ENCODE peak calls at places on chromosomes 12 and 14, in ten cellular contexts. E, R, N, U, H, M, I, X, P and C are unnamed samples.

GRCh38 chr14:49623941-49624806 is 3.6 kb downstream of the MGAT2 start:
- DNase-seq in E (peak), R (no peak), N (no peak), U (peak), H (no peak), M (no peak), I (no peak), X (no peak), P (no peak), C (no peak)

GRCh38 chr14:104917992-104918391 is 6.7 kb upstream of the PLD4 start:
- DNase-seq in E (no peak), R (no peak), N (no peak), U (no peak), H (no peak), M (no peak), I (no peak), X (no peak), P (no peak), C (no peak)

GRCh38 chr14:50025776-50026175 is 90.6 kb downstream of the VCPKMT start:
- DNase-seq in E (no peak), R (peak), N (no peak), U (no peak), H (no peak), M (no peak), I (no peak), X (peak), P (no peak), C (no peak)

GRCh38 chr12:9925746-9926393 is 6.3 kb downstream of the CLEC2A start:
- DNase-seq in E (no peak), R (no peak), N (no peak), U (peak), H (no peak), M (no peak), I (peak), X (peak), P (no peak), C (no peak)

GRCh38 chr12:6867407-6868210 is at the start of gene TPI1:
- DNase-seq in E (peak), R (peak), N (peak), U (peak), H (peak), M (peak), I (no peak), X (peak), P (no peak), C (peak)

GRCh38 chr14:52069617-52070431 is 965 bp upstream of the NID2 start:
- DNase-seq in E (no peak), R (no peak), N (no peak), U (no peak), H (no peak), M (no peak), I (no peak), X (peak), P (no peak), C (no peak)

GRCh38 chr14:92577321-92577742 is 63.8 kb downstream of the RIN3 start:
- DNase-seq in E (no peak), R (no peak), N (no peak), U (no peak), H (no peak), M (no peak), I (no peak), X (no peak), P (no peak), C (no peak)

GRCh38 chr12:54958048-54958658 is 26.4 kb downstream of the TESPA1 start:
- DNase-seq in E (peak), R (peak), N (no peak), U (peak), H (no peak), M (peak), I (peak), X (peak), P (peak), C (peak)

GRCh38 chr12:26715232-26715631 is 117.8 kb downstream of the ITPR2 start:
- DNase-seq in E (no peak), R (no peak), N (no peak), U (no peak), H (no peak), M (no peak), I (no peak), X (no peak), P (no peak), C (no peak)

GRCh38 chr12:44930972-44931600 is 55.0 kb upstream of the NELL2 start:
- DNase-seq in E (peak), R (no peak), N (no peak), U (peak), H (no peak), M (no peak), I (peak), X (peak), P (no peak), C (no peak)

GRCh38 chr14:41350476-41350875 is 256.2 kb upstream of the LRFN5 start:
- DNase-seq in E (no peak), R (no peak), N (no peak), U (no peak), H (no peak), M (no peak), I (no peak), X (no peak), P (no peak), C (no peak)

GRCh38 chr14:100703574-100704220 is 23.0 kb upstream of the DLK1 start:
- DNase-seq in E (no peak), R (no peak), N (no peak), U (no peak), H (no peak), M (no peak), I (no peak), X (no peak), P (no peak), C (no peak)

GRCh38 chr12:26402648-26403047 is 207.3 kb downstream of the SSPN start:
- DNase-seq in E (peak), R (no peak), N (no peak), U (peak), H (no peak), M (peak), I (peak), X (no peak), P (peak), C (no peak)

GRCh38 chr12:8038659-8039114 is 6.2 kb downstream of the FOXJ2 start:
- DNase-seq in E (no peak), R (peak), N (no peak), U (no peak), H (peak), M (peak), I (no peak), X (peak), P (no peak), C (no peak)

GRCh38 chr14:58787601-58788000 is 149.8 kb downstream of the DACT1 start:
- DNase-seq in E (no peak), R (no peak), N (no peak), U (no peak), H (no peak), M (no peak), I (no peak), X (no peak), P (no peak), C (no peak)

GRCh38 chr12:92649511-92650227 is 53.1 kb upstream of the PLEKHG7 start:
- DNase-seq in E (peak), R (peak), N (no peak), U (peak), H (no peak), M (peak), I (peak), X (peak), P (peak), C (peak)

GRCh38 chr14:56490379-56490778 is 89.2 kb upstream of the TMEM260 start:
- DNase-seq in E (no peak), R (no peak), N (no peak), U (peak), H (no peak), M (no peak), I (peak), X (peak), P (no peak), C (no peak)

GRCh38 chr14:79342942-79343341 is 868.4 kb downstream of the DIO2 start:
- DNase-seq in E (no peak), R (no peak), N (no peak), U (no peak), H (no peak), M (no peak), I (no peak), X (no peak), P (no peak), C (no peak)

GRCh38 chr14:61269321-61270083 is 11.6 kb downstream of the TMEM30B start:
- DNase-seq in E (peak), R (peak), N (peak), U (peak), H (peak), M (peak), I (peak), X (peak), P (peak), C (peak)

GRCh38 chr14:22898302-22898894 is 15.4 kb downstream of the REM2 start:
- DNase-seq in E (no peak), R (no peak), N (no peak), U (no peak), H (no peak), M (no peak), I (no peak), X (peak), P (no peak), C (no peak)
- H3K27ac ChIP-seq in E (no peak), R (no peak), N (no peak), U (no peak), H (no peak), M (peak), I (no peak), X (peak), P (no peak), C (no peak)

DNA sequence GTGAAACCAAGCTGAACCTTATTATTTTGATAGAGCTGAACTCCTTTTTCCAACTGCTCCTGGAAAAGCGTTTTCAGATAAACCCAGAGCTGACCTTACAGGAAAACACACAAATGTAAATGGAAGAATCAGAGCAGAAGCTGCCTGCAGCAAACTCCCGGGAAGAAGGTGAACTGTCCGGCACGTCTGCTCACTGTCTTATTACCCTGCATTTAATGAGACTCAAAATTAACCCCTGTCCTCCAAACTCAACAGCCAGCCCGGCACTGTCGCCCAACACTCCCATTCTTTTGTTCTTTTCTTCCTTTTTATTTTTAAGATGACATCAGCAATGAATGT is 1046.9 kb upstream of the FLRT2 start:
- DNase-seq in E (no peak), R (no peak), N (no peak), U (no peak), H (no peak), M (no peak), I (no peak), X (no peak), P (no peak), C (no peak)
- H3K27ac ChIP-seq in E (no peak), R (no peak), N (no peak), U (no peak), H (no peak), M (no peak), I (no peak), X (no peak), P (no peak), C (no peak)

GRCh38 chr14:88823968-88824313 is 510 bp upstream of the TTC8 start:
- DNase-seq in E (no peak), R (no peak), N (no peak), U (no peak), H (no peak), M (no peak), I (no peak), X (no peak), P (no peak), C (no peak)
- H3K27ac ChIP-seq in E (no peak), R (peak), N (peak), U (no peak), H (peak), M (peak), I (peak), X (peak), P (peak), C (peak)

GRCh38 chr12:57066245-57066644 is 12.3 kb downstream of the NEMP1 start:
- DNase-seq in E (no peak), R (no peak), N (no peak), U (no peak), H (no peak), M (no peak), I (no peak), X (no peak), P (no peak), C (no peak)
- H3K27ac ChIP-seq in E (no peak), R (no peak), N (no peak), U (no peak), H (peak), M (no peak), I (no peak), X (no peak), P (no peak), C (no peak)

GRCh38 chr12:3106564-3106963 is 29.4 kb downstream of the TSPAN9 start:
- DNase-seq in E (no peak), R (no peak), N (no peak), U (no peak), H (no peak), M (no peak), I (no peak), X (no peak), P (no peak), C (no peak)
- H3K27ac ChIP-seq in E (no peak), R (no peak), N (no peak), U (no peak), H (no peak), M (no peak), I (no peak), X (no peak), P (no peak), C (no peak)

GRCh38 chr12:124642105-124642504 is 74.7 kb upstream of the NCOR2 start:
- DNase-seq in E (no peak), R (no peak), N (no peak), U (no peak), H (no peak), M (no peak), I (no peak), X (no peak), P (no peak), C (no peak)
- H3K27ac ChIP-seq in E (no peak), R (no peak), N (no peak), U (no peak), H (no peak), M (no peak), I (no peak), X (no peak), P (peak), C (no peak)

DNA sequence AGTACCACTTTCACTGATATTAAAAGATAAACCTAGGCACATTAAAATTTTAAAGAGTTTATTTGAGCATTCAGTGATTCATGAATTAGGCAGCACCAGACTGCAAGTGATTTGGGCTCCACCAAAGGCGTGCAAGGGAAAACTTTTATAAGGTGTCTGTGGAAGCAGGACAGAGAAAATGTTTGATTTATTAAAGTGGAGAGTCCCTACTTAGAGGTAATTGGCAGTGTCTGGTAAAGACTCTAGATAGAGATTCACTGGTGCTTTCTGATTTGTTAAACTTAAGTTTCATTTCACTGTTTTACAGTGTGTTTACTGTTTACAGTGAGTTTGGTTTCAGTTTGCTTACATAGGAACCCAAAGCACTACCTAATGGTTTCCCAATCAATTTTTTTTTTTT is 72.8 kb downstream of the ANKS1B start:
- DNase-seq in E (no peak), R (no peak), N (no peak), U (no peak), H (no peak), M (no peak), I (no peak), X (no peak), P (no peak), C (no peak)
- H3K27ac ChIP-seq in E (no peak), R (no peak), N (no peak), U (no peak), H (no peak), M (peak), I (no peak), X (no peak), P (peak), C (no peak)

GRCh38 chr14:101885254-101885576 is 79.2 kb upstream of the DYNC1H1 start:
- DNase-seq in E (no peak), R (no peak), N (no peak), U (no peak), H (no peak), M (no peak), I (no peak), X (no peak), P (no peak), C (no peak)
- H3K27ac ChIP-seq in E (no peak), R (no peak), N (no peak), U (no peak), H (no peak), M (no peak), I (no peak), X (no peak), P (no peak), C (no peak)